ENCODE peak calls at places on chromosomes 1 and 21, in nine cellular contexts. I, A, E, F, H, M, C, V and G are unnamed samples.

GRCh38 chr1:64849942-64850341 is 105.1 kb downstream of the RAVER2 start:
- DNase-seq in I (no peak), A (no peak), F (no peak), M (no peak), C (no peak), H (no peak), E (no peak), V (no peak), G (no peak)

GRCh38 chr1:84122780-84123382 is 21.2 kb upstream of the PRKACB start:
- DNase-seq in H (peak), A (peak), E (peak), I (peak), M (peak), F (peak), C (peak), V (peak), G (peak)

GRCh38 chr1:78088015-78088414 is 42.2 kb downstream of the GIPC2 start:
- DNase-seq in M (peak), C (no peak), I (no peak), F (no peak), H (no peak), E (no peak), V (no peak), A (no peak), G (no peak)

GRCh38 chr1:173190101-173190895 is 16.8 kb downstream of the TNFSF4 start:
- DNase-seq in F (peak), I (peak), V (peak), A (peak), C (peak), E (no peak), M (no peak), H (peak), G (peak)

GRCh38 chr1:170267317-170267716 is 121.6 kb downstream of the NTMT2 start:
- DNase-seq in E (no peak), H (peak), M (peak), A (peak), F (no peak), C (no peak), I (no peak), V (no peak), G (no peak)

GRCh38 chr1:203039609-203040517 is 13.6 kb downstream of the PPFIA4 start:
- DNase-seq in E (peak), H (no peak), A (no peak), M (no peak), C (peak), I (no peak), V (no peak), F (no peak), G (no peak)

GRCh38 chr1:90899263-90899662 is 122.6 kb downstream of the ZNF644 start:
- DNase-seq in E (no peak), V (no peak), A (no peak), F (no peak), I (no peak), C (no peak), M (no peak), H (no peak), G (no peak)

GRCh38 chr1:156423422-156424352 is 54.7 kb downstream of the RHBG start:
- DNase-seq in F (no peak), I (no peak), M (no peak), H (no peak), E (no peak), A (no peak), C (no peak), V (no peak), G (no peak)

GRCh38 chr1:30511106-30511505 is 212.3 kb downstream of the MATN1 start:
- DNase-seq in F (no peak), M (no peak), I (no peak), C (no peak), A (no peak), H (no peak), V (no peak), E (no peak), G (no peak)

GRCh38 chr1:204507317-204508105 is 8.7 kb upstream of the MDM4 start:
- DNase-seq in M (peak), I (no peak), A (peak), H (peak), V (no peak), F (peak), C (peak), E (peak), G (no peak)

GRCh38 chr1:55037733-55038551 is 1.4 kb upstream of the PCSK9 start:
- DNase-seq in F (no peak), V (no peak), M (no peak), E (no peak), C (no peak), A (no peak), I (no peak), H (no peak), G (no peak)

GRCh38 chr1:31744165-31744888 is 19.8 kb downstream of the ADGRB2 start:
- DNase-seq in I (no peak), H (no peak), M (peak), V (no peak), E (no peak), C (no peak), A (no peak), F (no peak), G (no peak)

GRCh38 chr1:237677979-237678378 is 212.7 kb downstream of the ZP4 start:
- DNase-seq in C (no peak), M (peak), H (peak), I (no peak), V (no peak), E (no peak), F (no peak), A (peak), G (no peak)

GRCh38 chr1:64962447-64962846 is 3.9 kb downstream of the JAK1 start:
- DNase-seq in M (peak), E (no peak), I (no peak), H (no peak), F (no peak), A (no peak), C (peak), V (peak), G (no peak)

GRCh38 chr21:27759091-27759659 is 792.3 kb upstream of the ADAMTS5 start:
- DNase-seq in F (no peak), I (no peak), C (no peak), E (peak), H (no peak), M (peak), A (peak), V (peak), G (no peak)

GRCh38 chr1:151790940-151791651 is 796 bp upstream of the TDRKH start:
- DNase-seq in E (peak), I (peak), M (peak), H (no peak), A (no peak), C (peak), F (no peak), V (peak), G (no peak)

GRCh38 chr21:27086630-27087029 is 119.7 kb upstream of the ADAMTS5 start:
- DNase-seq in I (no peak), C (no peak), V (no peak), E (no peak), F (no peak), M (no peak), H (no peak), A (no peak), G (no peak)

GRCh38 chr1:176033879-176034278 is 173.2 kb downstream of the COP1 start:
- DNase-seq in H (peak), V (no peak), F (no peak), M (no peak), E (no peak), C (no peak), A (peak), I (no peak), G (no peak)

GRCh38 chr1:97209381-97209780 is 487.8 kb downstream of the PTBP2 start:
- DNase-seq in E (no peak), V (no peak), F (no peak), C (no peak), H (peak), I (no peak), A (no peak), M (no peak), G (no peak)

GRCh38 chr21:44854391-44854663 is 19.2 kb downstream of the PTTG1IP start:
- DNase-seq in A (no peak), M (no peak), H (no peak), F (no peak), V (no peak), I (no peak), C (no peak), E (no peak), G (no peak)

GRCh38 chr1:31782766-31783410 is 18.7 kb upstream of the ADGRB2 start:
- DNase-seq in V (no peak), C (no peak), M (no peak), A (no peak), I (no peak), H (no peak), F (no peak), E (no peak), G (no peak)

GRCh38 chr1:244628719-244629299 is 24.1 kb upstream of the DESI2 start:
- DNase-seq in V (no peak), F (no peak), E (no peak), C (no peak), I (no peak), M (no peak), H (no peak), A (no peak), G (no peak)

GRCh38 chr21:24829397-24829796 is 777.9 kb downstream of the MRPL39 start:
- DNase-seq in A (no peak), E (no peak), V (no peak), H (no peak), C (no peak), M (no peak), I (no peak), F (no peak), G (no peak)

GRCh38 chr1:79037085-79037484 is 30.6 kb upstream of the ADGRL4 start:
- DNase-seq in M (no peak), F (no peak), C (no peak), V (no peak), A (no peak), E (no peak), I (no peak), H (no peak), G (no peak)

GRCh38 chr1:119372493-119373086 is 4.0 kb downstream of the HAO2 start:
- DNase-seq in A (peak), E (peak), M (peak), V (peak), H (peak), C (peak), F (peak), I (no peak), G (peak)

GRCh38 chr1:57770772-57771171 is 346.9 kb upstream of the DAB1 start:
- DNase-seq in H (peak), C (no peak), M (peak), E (no peak), I (no peak), F (no peak), A (no peak), V (no peak), G (no peak)
- TF ChIP-seq CTCF in H (peak), C (peak), M (peak), E (peak), I (no peak), F (no peak), A (peak), V (no peak), G (no peak)

DNA sequence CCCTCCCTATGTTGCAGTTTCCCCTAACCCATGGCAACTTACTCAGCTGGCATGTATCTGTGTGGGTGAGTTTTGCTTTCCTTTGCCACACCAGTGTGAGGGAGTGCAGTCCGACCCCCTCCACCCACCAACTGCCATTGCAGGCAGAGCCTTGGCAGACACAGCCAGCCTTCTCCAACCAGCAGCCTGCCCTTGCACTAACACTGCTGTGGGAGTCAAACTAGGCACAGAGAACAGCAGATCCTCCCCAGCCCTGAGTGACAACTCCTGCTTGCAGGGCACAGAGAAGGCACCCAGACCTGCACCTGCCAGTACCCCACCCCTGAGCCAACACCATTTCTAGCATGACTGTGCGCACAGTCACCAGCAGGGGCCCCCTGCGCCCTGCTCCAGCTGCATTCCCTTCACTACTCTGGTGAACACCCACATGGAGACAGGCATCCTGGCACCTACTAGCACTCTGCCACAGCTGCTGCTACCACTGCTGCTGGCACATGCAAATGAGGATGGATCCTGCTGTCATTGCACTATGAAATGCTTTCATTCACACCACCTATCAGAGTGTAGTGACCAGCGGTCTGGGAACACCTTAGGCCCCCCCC is 98.4 kb downstream of the MAGI3 start:
- DNase-seq in H (no peak), I (no peak), V (no peak), A (no peak), F (no peak), M (no peak), C (no peak), E (no peak), G (no peak)
- TF ChIP-seq CTCF in H (no peak), I (no peak), V (no peak), A (no peak), F (no peak), M (no peak), C (no peak), E (no peak), G (no peak)

GRCh38 chr1:93061895-93062792 is 16.9 kb upstream of the MTF2 start:
- DNase-seq in H (peak), M (peak), A (no peak), E (no peak), I (no peak), V (peak), F (no peak), C (peak), G (peak)
- TF ChIP-seq CTCF in H (peak), M (peak), A (peak), E (no peak), I (peak), V (peak), F (peak), C (peak), G (peak)

DNA sequence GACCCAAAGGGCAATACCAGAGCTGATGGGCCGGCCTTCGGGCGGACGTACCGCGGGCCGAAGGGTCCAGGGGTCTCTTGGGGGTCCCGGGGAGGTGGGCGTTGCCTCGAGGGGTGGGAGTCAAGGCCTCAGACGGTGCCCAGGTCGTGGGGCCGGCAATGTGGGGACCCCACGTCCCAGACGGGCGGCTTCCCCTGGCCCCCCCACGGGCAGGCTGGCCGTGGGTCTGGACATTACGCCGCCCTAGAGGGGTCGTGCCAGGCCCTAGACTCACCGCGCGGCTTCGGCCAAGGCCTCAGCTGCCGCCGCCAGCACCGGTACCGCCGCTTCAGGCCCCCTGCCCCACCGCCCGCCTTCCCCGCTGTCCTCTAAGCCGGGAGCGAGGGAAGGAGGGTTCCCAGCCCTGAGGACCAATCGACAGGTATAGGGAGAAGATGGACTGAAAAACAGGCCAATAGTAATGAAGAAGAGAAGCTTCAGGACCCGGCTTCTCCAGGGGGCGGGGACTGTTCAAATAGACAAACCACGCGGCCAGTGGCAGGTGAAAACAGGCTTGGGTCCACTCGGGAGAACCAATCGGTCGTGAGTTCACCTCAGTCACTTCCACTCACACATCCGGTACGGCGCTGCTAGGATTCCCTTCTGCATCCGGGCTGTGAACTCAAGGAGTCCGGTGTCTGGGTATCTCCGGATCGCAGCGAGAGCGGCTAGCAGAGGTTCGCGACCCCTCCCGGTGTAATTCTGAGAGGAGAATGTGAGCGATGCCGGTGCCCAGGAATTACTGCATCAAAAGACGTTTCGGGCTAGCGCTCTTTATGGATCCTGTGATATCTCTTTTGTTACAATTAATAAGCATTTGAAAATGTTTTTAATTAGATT is at the start of gene MTOR:
- DNase-seq in M (peak), E (peak), V (peak), I (peak), F (peak), H (peak), C (peak), A (peak), G (peak)
- TF ChIP-seq CTCF in M (peak), E (no peak), V (peak), I (peak), F (no peak), H (peak), C (peak), A (peak), G (no peak)

DNA sequence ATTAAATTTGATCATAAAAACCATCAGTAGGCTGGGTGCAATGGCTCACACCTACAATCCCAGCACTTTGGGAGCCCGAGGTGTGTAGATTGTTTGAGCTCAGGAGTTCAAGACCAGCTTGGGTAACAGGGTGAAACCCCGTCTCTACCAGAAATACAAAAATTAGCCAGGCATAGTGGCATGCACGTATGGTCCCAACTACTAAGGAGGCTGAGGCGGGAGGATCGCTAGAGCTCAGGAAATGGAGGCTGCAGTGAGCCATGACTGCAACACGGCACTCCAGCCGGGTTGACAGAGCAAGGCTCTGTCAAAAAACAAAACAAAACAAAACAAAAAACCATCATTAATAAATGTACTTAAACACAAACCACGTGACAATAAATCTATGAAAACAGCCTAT is 61.0 kb downstream of the ARID4B start:
- DNase-seq in V (no peak), I (no peak), A (no peak), F (no peak), H (no peak), C (no peak), E (no peak), M (no peak), G (no peak)
- TF ChIP-seq CTCF in V (no peak), I (no peak), A (no peak), F (no peak), H (no peak), C (no peak), E (no peak), M (no peak), G (no peak)

GRCh38 chr21:30315701-30316100 is 4.4 kb downstream of the KRTAP26-1 start:
- DNase-seq in F (no peak), M (no peak), I (no peak), C (no peak), H (no peak), E (no peak), A (no peak), V (no peak), G (no peak)

DNA sequence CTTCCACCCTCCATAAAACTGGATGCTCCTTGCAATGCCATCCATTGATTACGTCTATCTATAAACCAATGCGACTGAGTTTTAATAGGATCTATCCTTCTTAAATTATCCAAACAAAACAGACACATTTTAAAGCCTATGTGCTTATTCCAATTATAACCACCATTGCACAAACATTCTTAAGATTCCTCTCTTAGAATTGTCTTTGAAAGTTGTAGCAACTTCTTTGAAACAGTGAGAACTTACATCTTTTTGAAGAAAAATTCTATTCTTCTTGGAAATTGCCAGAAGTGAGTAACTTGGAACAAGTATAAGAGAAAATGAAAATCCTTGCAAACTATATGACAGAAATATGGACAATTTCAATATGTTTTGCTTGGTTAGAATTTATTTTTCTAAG is at the start of gene KRTAP26-1:
- DNase-seq in E (no peak), V (no peak), A (no peak), I (no peak), F (no peak), M (no peak), C (no peak), H (no peak), G (no peak)
- TF ChIP-seq CTCF in E (no peak), V (no peak), A (no peak), I (no peak), F (no peak), M (no peak), C (no peak), H (no peak), G (no peak)

DNA sequence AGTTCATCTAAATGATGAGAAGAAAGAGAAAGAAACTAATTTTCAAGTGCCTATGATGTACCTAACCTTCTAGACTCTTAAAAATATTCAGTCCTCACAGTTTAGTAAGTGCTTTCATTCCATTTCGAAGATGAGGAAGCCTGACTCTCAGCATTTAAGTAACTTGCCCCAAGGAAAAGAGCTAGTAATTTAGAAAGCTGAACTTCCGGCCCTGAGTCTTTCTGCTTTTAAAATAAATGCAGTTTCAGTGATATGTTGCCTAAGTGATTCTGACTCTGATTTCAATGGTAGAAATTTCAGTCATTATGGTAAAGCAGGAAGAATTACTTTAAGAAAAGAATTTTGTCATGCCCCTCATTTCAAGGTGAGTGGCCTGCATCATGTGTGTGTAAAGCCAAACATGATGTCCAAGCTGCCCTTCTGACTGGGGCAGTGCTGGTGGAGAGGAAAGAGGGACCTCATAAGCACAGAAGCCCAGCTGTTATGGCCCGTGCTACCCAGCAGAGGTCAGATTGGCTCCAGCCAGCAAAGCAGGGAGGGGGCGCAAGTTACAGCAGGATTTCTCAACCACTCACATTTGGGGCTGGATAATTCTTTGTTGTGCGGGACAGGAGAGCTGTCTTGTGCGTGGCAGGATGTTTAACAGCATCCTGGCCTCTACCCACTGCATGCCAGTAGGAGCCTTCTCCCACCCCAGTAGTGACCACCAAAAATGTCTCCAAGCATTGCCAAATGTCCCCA is 10.7 kb downstream of the ATP1A4 start:
- DNase-seq in I (no peak), F (no peak), V (peak), C (peak), E (peak), H (peak), A (peak), M (peak), G (no peak)
- TF ChIP-seq CTCF in I (peak), F (no peak), V (no peak), C (no peak), E (peak), H (peak), A (peak), M (peak), G (no peak)

GRCh38 chr1:215028954-215029353 is 53.6 kb upstream of the KCNK2 start:
- DNase-seq in C (no peak), A (no peak), V (no peak), M (no peak), H (no peak), E (no peak), F (no peak), I (no peak), G (no peak)
- TF ChIP-seq CTCF in C (no peak), A (no peak), V (no peak), M (no peak), H (no peak), E (peak), F (no peak), I (no peak), G (no peak)